ENCODE peak calls at places on chromosomes 7 and 10, in four cellular contexts. K is progenitor cell of endocrine pancreas, L is uterus, I is bronchial epithelial cell. T is an unnamed sample.

GRCh38 chr10:73493781-73494180 is 2.0 kb downstream of the PPP3CB start:
- DNase-seq in I (peak), L (no peak), K (no peak), T (no peak)

GRCh38 chr7:109868215-109868614 is 1222.7 kb upstream of the LRRN3 start:
- DNase-seq in I (no peak), K (no peak), L (no peak), T (no peak)

GRCh38 chr7:155665957-155666287 is 21.5 kb downstream of the RBM33 start:
- DNase-seq in I (peak), K (no peak), L (no peak), T (no peak)

GRCh38 chr10:80453715-80454525 is at the start of gene TSPAN14:
- DNase-seq in L (peak), I (peak), K (peak), T (peak)

GRCh38 chr10:77682408-77683087 is 44.9 kb upstream of the KCNMA1 start:
- DNase-seq in I (no peak), L (no peak), K (no peak), T (no peak)

GRCh38 chr10:96753956-96754355 is 33.6 kb upstream of the PIK3AP1 start:
- DNase-seq in L (no peak), I (no peak), K (no peak), T (no peak)

GRCh38 chr7:131183611-131184119 is 144.0 kb upstream of the MKLN1 start:
- DNase-seq in I (peak), K (no peak), L (no peak), T (no peak)

GRCh38 chr7:132618956-132619305 is 42.7 kb upstream of the PLXNA4 start:
- DNase-seq in L (no peak), K (no peak), I (peak), T (no peak)

GRCh38 chr7:7653568-7654187 is 13.1 kb downstream of the UMAD1 start:
- DNase-seq in K (no peak), I (peak), L (no peak), T (no peak)

GRCh38 chr7:1018334-1018695 is 26.0 kb upstream of the GPR146 start:
- DNase-seq in L (no peak), K (no peak), I (no peak), T (no peak)

GRCh38 chr10:79116801-79117723 is 48.3 kb downstream of the ZMIZ1 start:
- DNase-seq in I (no peak), L (no peak), K (no peak), T (no peak)

GRCh38 chr7:92968502-92968901 is 132.1 kb upstream of the CDK6 start:
- DNase-seq in I (peak), L (no peak), K (no peak), T (no peak)

GRCh38 chr7:3880221-3880935 is 579.3 kb downstream of the SDK1 start:
- DNase-seq in K (no peak), I (no peak), L (no peak), T (no peak)

GRCh38 chr10:490256-490655 is 199.2 kb downstream of the DIP2C start:
- DNase-seq in K (no peak), I (no peak), L (peak), T (no peak)

GRCh38 chr7:166370-167060 is 25.9 kb upstream of the FAM20C start:
- DNase-seq in I (no peak), L (no peak), K (no peak), T (no peak)

DNA sequence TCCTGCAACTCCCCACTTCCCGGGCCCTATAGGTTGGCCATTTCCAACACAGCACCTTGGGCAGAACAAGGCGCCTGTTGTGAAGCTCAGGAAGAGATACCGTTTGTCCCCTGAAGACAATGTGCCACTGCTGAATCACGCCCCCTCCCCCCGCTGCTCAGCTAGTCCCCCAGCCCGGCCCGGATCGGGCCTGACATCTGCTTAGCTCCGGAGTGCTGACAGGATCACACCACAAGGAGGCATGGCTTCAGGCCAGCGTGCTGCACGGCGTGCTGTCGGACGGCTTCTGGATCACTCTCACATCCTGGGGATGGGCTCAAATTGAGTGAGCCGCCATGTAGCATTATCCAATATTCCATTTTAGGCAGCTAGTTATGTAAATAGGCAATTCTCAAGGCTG is 62.1 kb upstream of the EFCAB10 start:
- DNase-seq in I (no peak), K (no peak), L (no peak), T (no peak)
- TF ChIP-seq CTCF in I (no peak), K (peak), L (no peak), T (peak)

DNA sequence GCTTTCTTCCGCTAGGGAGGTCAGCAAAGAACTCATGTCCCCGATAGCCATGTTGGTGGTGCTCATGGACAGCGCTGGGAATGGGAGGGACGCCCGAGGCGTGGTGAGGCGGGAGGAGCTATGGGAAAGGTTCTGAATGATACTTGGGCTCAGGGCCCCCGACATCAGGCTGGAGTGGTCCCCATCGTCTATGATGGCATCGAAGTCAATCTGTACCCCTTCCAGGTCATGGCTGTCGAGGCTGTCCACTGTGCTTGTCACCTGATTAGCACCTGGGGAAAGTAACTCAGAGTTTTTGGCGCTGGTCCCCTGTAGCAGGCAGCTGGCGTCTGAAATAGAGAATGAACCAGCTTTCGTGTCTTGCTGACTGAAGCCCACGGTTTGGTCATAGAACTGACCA is 261.5 kb upstream of the INHBA start:
- DNase-seq in L (no peak), I (no peak), K (no peak), T (no peak)
- TF ChIP-seq CTCF in L (no peak), I (no peak), K (no peak), T (no peak)

GRCh38 chr10:129657297-129657974 is 190.4 kb downstream of the MGMT start:
- DNase-seq in K (no peak), L (no peak), I (no peak), T (no peak)

GRCh38 chr10:129659881-129660280 is 192.8 kb downstream of the MGMT start:
- DNase-seq in I (no peak), L (no peak), K (no peak), T (no peak)

GRCh38 chr10:129656642-129657041 is 189.6 kb downstream of the MGMT start:
- DNase-seq in I (no peak), L (no peak), K (no peak), T (no peak)

GRCh38 chr10:129655679-129656031 is 188.6 kb downstream of the MGMT start:
- DNase-seq in L (no peak), I (no peak), K (no peak), T (no peak)

GRCh38 chr10:129658673-129659072 is 191.6 kb downstream of the MGMT start:
- DNase-seq in L (no peak), I (no peak), K (no peak), T (no peak)
- TF ChIP-seq CTCF in L (no peak), I (no peak), K (peak), T (peak)

GRCh38 chr10:102064868-102065560 is at the start of gene HPS6:
- DNase-seq in K (peak), I (peak), L (peak), T (peak)
- TF ChIP-seq CTCF in K (peak), I (no peak), L (peak), T (no peak)

DNA sequence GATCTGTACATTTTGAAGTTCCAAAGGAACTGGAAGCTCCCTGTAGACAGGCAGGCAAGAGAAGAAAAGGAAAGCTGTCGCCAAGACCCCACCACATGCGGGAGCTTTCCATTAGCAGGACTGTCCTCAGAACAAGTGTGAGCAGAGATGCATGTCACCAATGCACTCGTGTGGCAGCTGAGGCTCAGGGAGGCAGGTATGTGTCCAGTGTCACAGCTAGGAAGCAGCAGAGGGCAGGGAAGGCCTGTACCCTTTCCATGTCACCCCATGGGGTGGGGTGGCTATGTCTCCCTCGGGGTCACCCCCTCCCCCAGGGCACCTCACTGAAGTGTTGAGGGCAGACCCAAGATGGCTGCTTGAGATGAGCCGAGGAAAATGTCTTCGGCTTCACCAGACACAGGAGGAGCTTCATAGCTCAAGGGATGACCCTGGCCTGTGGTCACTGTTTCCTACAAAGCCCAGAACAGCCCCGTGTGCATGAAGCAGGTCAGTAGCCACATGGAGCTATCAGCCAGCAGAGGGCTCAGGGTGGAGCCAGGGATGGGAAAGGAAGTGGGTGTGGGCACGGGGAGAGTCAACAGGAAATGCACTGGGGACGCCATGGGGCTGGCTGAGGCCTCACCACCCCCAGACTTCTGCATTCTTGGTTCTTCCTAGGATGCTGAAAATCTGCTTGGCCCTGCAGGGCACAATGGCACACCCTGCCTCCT is 96.6 kb downstream of the FAM53B start:
- DNase-seq in I (peak), K (no peak), L (no peak), T (no peak)
- TF ChIP-seq CTCF in I (peak), K (no peak), L (no peak), T (no peak)

T was measured in type B pancreatic cell.